ENCODE peak calls at places on chromosomes 16 and 17, in five cellular contexts. Q is NCI-H2081 treated with DMSO at 0.1 percent for 48 hours, P is NCI-H1417, F is CMK, C is KBM-7. Z is an unnamed sample.

GRCh38 chr17:48636177-48637018 is 10.2 kb upstream of the HOXB9 start:
- DNase-seq in Q (peak), C (peak), F (peak), P (no peak), Z (peak)

GRCh38 chr17:42526031-42526444 is 10.0 kb upstream of the NAGLU start:
- DNase-seq in C (no peak), P (no peak), F (no peak), Q (no peak), Z (no peak)

GRCh38 chr17:75771334-75772281 is 6.6 kb upstream of the GALK1 start:
- DNase-seq in C (no peak), F (no peak), P (no peak), Q (no peak), Z (no peak)

GRCh38 chr17:64245218-64246145 is 17.6 kb downstream of the TEX2 start:
- DNase-seq in C (no peak), F (no peak), Q (no peak), P (no peak), Z (no peak)

GRCh38 chr17:81137248-81137647 is 28.1 kb upstream of the PVALEF start:
- DNase-seq in C (no peak), F (no peak), Q (no peak), P (no peak), Z (no peak)

GRCh38 chr16:88818610-88818874 is 6.8 kb upstream of the APRT start:
- DNase-seq in F (no peak), Q (no peak), C (no peak), P (no peak), Z (no peak)

GRCh38 chr17:38511126-38512108 is 83.2 kb downstream of the ARHGAP23 start:
- DNase-seq in F (no peak), C (no peak), P (no peak), Q (no peak), Z (no peak)

GRCh38 chr17:35934760-35935159 is 4.2 kb upstream of the RDM1 start:
- DNase-seq in F (no peak), C (no peak), P (no peak), Q (no peak), Z (peak)

GRCh38 chr16:49698931-49699715 is 156.8 kb downstream of the ZNF423 start:
- DNase-seq in C (no peak), Q (no peak), F (no peak), P (no peak), Z (no peak)

GRCh38 chr17:42748906-42749798 is 4.3 kb upstream of the EZH1 start:
- DNase-seq in Q (no peak), P (no peak), F (no peak), C (no peak), Z (no peak)

GRCh38 chr16:66299349-66299748 is 67.1 kb upstream of the CDH5 start:
- DNase-seq in F (no peak), C (no peak), Q (no peak), P (no peak), Z (no peak)

GRCh38 chr17:80927791-80928216 is 63.8 kb upstream of the CHMP6 start:
- DNase-seq in P (no peak), F (no peak), C (no peak), Q (no peak), Z (no peak)

GRCh38 chr17:3885970-3886369 is 6.9 kb downstream of the CAMKK1 start:
- DNase-seq in C (no peak), P (no peak), Q (no peak), F (no peak), Z (no peak)

GRCh38 chr16:87297407-87297806 is 19.8 kb downstream of the C16orf95 start:
- DNase-seq in P (no peak), C (no peak), Q (no peak), F (no peak), Z (no peak)

GRCh38 chr17:77893144-77894044 is 65.1 kb upstream of the TNRC6C start:
- DNase-seq in F (no peak), Q (no peak), P (no peak), C (no peak), Z (no peak)

GRCh38 chr17:76927982-76928381 is 59.8 kb downstream of the MGAT5B start:
- DNase-seq in F (no peak), C (no peak), Q (no peak), P (no peak), Z (no peak)

GRCh38 chr17:50459756-50460155 is 8.9 kb downstream of the CHAD start:
- DNase-seq in P (no peak), Q (no peak), F (no peak), C (no peak), Z (no peak)

GRCh38 chr16:1651509-1652342 is 26.4 kb upstream of the JPT2 start:
- DNase-seq in P (no peak), C (no peak), Q (no peak), F (no peak), Z (no peak)

Z was measured in mucosa of gallbladder.